ENCODE peak calls at places on chromosomes 3 and 15, in six cellular contexts. One of them, this sample, is unnamed.

GRCh38 chr3:38583688-38584087 is 65.8 kb downstream of the SCN5A start:
- DNase-seq in AG04450: no peak
- DNase-seq in mucosa of descending colon: no peak
- DNase-seq in endodermal cell: no peak
- DNase-seq in fibroblast of pulmonary artery: no peak
- DNase-seq in AG04449: no peak
- DNase-seq in this sample: no peak

GRCh38 chr15:84702961-84703482 is 12.9 kb downstream of the SEC11A start:
- DNase-seq in AG04450: no peak
- DNase-seq in mucosa of descending colon: peak
- DNase-seq in endodermal cell: no peak
- DNase-seq in fibroblast of pulmonary artery: peak
- DNase-seq in AG04449: no peak
- DNase-seq in this sample: no peak

GRCh38 chr3:50246517-50246954 is 10.5 kb downstream of the GNAI2 start:
- DNase-seq in AG04450: no peak
- DNase-seq in mucosa of descending colon: peak
- DNase-seq in endodermal cell: peak
- DNase-seq in fibroblast of pulmonary artery: peak
- DNase-seq in AG04449: peak
- DNase-seq in this sample: no peak

GRCh38 chr3:127555108-127555507 is 35.4 kb downstream of the TPRA1 start:
- DNase-seq in AG04450: no peak
- DNase-seq in mucosa of descending colon: no peak
- DNase-seq in endodermal cell: no peak
- DNase-seq in fibroblast of pulmonary artery: no peak
- DNase-seq in AG04449: no peak
- DNase-seq in this sample: no peak

GRCh38 chr3:100581650-100582049 is 27.8 kb upstream of the ADGRG7 start:
- DNase-seq in AG04450: no peak
- DNase-seq in mucosa of descending colon: no peak
- DNase-seq in endodermal cell: no peak
- DNase-seq in fibroblast of pulmonary artery: no peak
- DNase-seq in AG04449: no peak
- DNase-seq in this sample: no peak

GRCh38 chr3:151816091-151816604 is 2.2 kb downstream of the AADAC start:
- DNase-seq in AG04450: peak
- DNase-seq in mucosa of descending colon: peak
- DNase-seq in endodermal cell: peak
- DNase-seq in fibroblast of pulmonary artery: peak
- DNase-seq in AG04449: peak
- DNase-seq in this sample: no peak

GRCh38 chr3:81726735-81727134 is 34.7 kb downstream of the GBE1 start:
- DNase-seq in AG04450: no peak
- DNase-seq in mucosa of descending colon: no peak
- DNase-seq in endodermal cell: no peak
- DNase-seq in fibroblast of pulmonary artery: peak
- DNase-seq in AG04449: no peak
- DNase-seq in this sample: no peak

GRCh38 chr3:196969001-196969659 is 497 bp upstream of the PIGZ start:
- DNase-seq in AG04450: no peak
- DNase-seq in mucosa of descending colon: no peak
- DNase-seq in endodermal cell: peak
- DNase-seq in fibroblast of pulmonary artery: no peak
- DNase-seq in AG04449: no peak
- DNase-seq in this sample: no peak

GRCh38 chr3:3023106-3023505 is 87.1 kb downstream of the IL5RA start:
- DNase-seq in AG04450: no peak
- DNase-seq in mucosa of descending colon: no peak
- DNase-seq in endodermal cell: no peak
- DNase-seq in fibroblast of pulmonary artery: no peak
- DNase-seq in AG04449: no peak
- DNase-seq in this sample: no peak

GRCh38 chr3:172929451-172929850 is 178.9 kb downstream of the ECT2 start:
- DNase-seq in AG04450: no peak
- DNase-seq in mucosa of descending colon: no peak
- DNase-seq in endodermal cell: no peak
- DNase-seq in fibroblast of pulmonary artery: no peak
- DNase-seq in AG04449: no peak
- DNase-seq in this sample: no peak

GRCh38 chr15:27492021-27492621 is 521.1 kb downstream of the GABRG3 start:
- DNase-seq in AG04450: no peak
- DNase-seq in mucosa of descending colon: no peak
- DNase-seq in endodermal cell: no peak
- DNase-seq in fibroblast of pulmonary artery: no peak
- DNase-seq in AG04449: no peak
- DNase-seq in this sample: no peak

GRCh38 chr3:33236005-33236404 is 17.4 kb upstream of the SUSD5 start:
- DNase-seq in AG04450: no peak
- DNase-seq in mucosa of descending colon: no peak
- DNase-seq in endodermal cell: no peak
- DNase-seq in fibroblast of pulmonary artery: no peak
- DNase-seq in AG04449: no peak
- DNase-seq in this sample: no peak

GRCh38 chr3:115275897-115276296 is 128.8 kb upstream of the ZBTB20 start:
- DNase-seq in AG04450: no peak
- DNase-seq in mucosa of descending colon: no peak
- DNase-seq in endodermal cell: no peak
- DNase-seq in fibroblast of pulmonary artery: peak
- DNase-seq in AG04449: no peak
- DNase-seq in this sample: no peak

GRCh38 chr3:2851356-2851755 is 258.8 kb downstream of the IL5RA start:
- DNase-seq in AG04450: no peak
- DNase-seq in mucosa of descending colon: peak
- DNase-seq in endodermal cell: no peak
- DNase-seq in fibroblast of pulmonary artery: no peak
- DNase-seq in AG04449: no peak
- DNase-seq in this sample: peak

GRCh38 chr15:43511012-43511885 is 6.2 kb upstream of the MAP1A start:
- DNase-seq in AG04450: no peak
- DNase-seq in mucosa of descending colon: peak
- DNase-seq in endodermal cell: peak
- DNase-seq in fibroblast of pulmonary artery: peak
- DNase-seq in AG04449: no peak
- DNase-seq in this sample: no peak

GRCh38 chr15:68234060-68234459 is 4.5 kb upstream of the CLN6 start:
- DNase-seq in AG04450: no peak
- DNase-seq in mucosa of descending colon: no peak
- DNase-seq in endodermal cell: peak
- DNase-seq in fibroblast of pulmonary artery: no peak
- DNase-seq in AG04449: no peak
- DNase-seq in this sample: no peak

GRCh38 chr15:96339662-96340347 is 9.3 kb downstream of the NR2F2 start:
- DNase-seq in AG04450: no peak
- DNase-seq in mucosa of descending colon: peak
- DNase-seq in endodermal cell: no peak
- DNase-seq in fibroblast of pulmonary artery: peak
- DNase-seq in AG04449: no peak
- DNase-seq in this sample: no peak

GRCh38 chr15:79170256-79170664 is 79.7 kb upstream of the RASGRF1 start:
- DNase-seq in AG04450: no peak
- DNase-seq in mucosa of descending colon: no peak
- DNase-seq in endodermal cell: no peak
- DNase-seq in fibroblast of pulmonary artery: peak
- DNase-seq in AG04449: no peak
- DNase-seq in this sample: peak

GRCh38 chr3:16478516-16478915 is 35.0 kb downstream of the RFTN1 start:
- DNase-seq in AG04450: peak
- DNase-seq in mucosa of descending colon: no peak
- DNase-seq in endodermal cell: no peak
- DNase-seq in fibroblast of pulmonary artery: peak
- DNase-seq in AG04449: peak
- DNase-seq in this sample: no peak

GRCh38 chr3:139517321-139517720 is 22.2 kb downstream of the RBP1 start:
- DNase-seq in AG04450: no peak
- DNase-seq in mucosa of descending colon: no peak
- DNase-seq in endodermal cell: no peak
- DNase-seq in fibroblast of pulmonary artery: no peak
- DNase-seq in AG04449: no peak
- DNase-seq in this sample: no peak

GRCh38 chr3:95715137-95715536 is 1099.3 kb upstream of the EPHA6 start:
- DNase-seq in AG04450: no peak
- DNase-seq in mucosa of descending colon: no peak
- DNase-seq in endodermal cell: no peak
- DNase-seq in fibroblast of pulmonary artery: no peak
- DNase-seq in AG04449: no peak
- DNase-seq in this sample: no peak

GRCh38 chr15:20340331-20340811 is 201.2 kb downstream of the GOLGA6L6 start:
- DNase-seq in AG04450: no peak
- DNase-seq in mucosa of descending colon: no peak
- DNase-seq in endodermal cell: peak
- DNase-seq in fibroblast of pulmonary artery: peak
- DNase-seq in AG04449: no peak
- DNase-seq in this sample: no peak

GRCh38 chr3:4949004-4949403 is 30.2 kb upstream of the BHLHE40 start:
- DNase-seq in AG04450: no peak
- DNase-seq in mucosa of descending colon: no peak
- DNase-seq in endodermal cell: no peak
- DNase-seq in fibroblast of pulmonary artery: no peak
- DNase-seq in AG04449: no peak
- DNase-seq in this sample: no peak

GRCh38 chr3:31882431-31882830 is 98.6 kb downstream of the OSBPL10 start:
- DNase-seq in AG04450: no peak
- DNase-seq in mucosa of descending colon: peak
- DNase-seq in endodermal cell: no peak
- DNase-seq in fibroblast of pulmonary artery: no peak
- DNase-seq in AG04449: no peak
- DNase-seq in this sample: no peak

GRCh38 chr15:61226313-61227250 is 2.5 kb downstream of the RORA start:
- DNase-seq in AG04450: no peak
- DNase-seq in mucosa of descending colon: no peak
- DNase-seq in endodermal cell: no peak
- DNase-seq in fibroblast of pulmonary artery: no peak
- DNase-seq in AG04449: no peak
- DNase-seq in this sample: no peak

DNA sequence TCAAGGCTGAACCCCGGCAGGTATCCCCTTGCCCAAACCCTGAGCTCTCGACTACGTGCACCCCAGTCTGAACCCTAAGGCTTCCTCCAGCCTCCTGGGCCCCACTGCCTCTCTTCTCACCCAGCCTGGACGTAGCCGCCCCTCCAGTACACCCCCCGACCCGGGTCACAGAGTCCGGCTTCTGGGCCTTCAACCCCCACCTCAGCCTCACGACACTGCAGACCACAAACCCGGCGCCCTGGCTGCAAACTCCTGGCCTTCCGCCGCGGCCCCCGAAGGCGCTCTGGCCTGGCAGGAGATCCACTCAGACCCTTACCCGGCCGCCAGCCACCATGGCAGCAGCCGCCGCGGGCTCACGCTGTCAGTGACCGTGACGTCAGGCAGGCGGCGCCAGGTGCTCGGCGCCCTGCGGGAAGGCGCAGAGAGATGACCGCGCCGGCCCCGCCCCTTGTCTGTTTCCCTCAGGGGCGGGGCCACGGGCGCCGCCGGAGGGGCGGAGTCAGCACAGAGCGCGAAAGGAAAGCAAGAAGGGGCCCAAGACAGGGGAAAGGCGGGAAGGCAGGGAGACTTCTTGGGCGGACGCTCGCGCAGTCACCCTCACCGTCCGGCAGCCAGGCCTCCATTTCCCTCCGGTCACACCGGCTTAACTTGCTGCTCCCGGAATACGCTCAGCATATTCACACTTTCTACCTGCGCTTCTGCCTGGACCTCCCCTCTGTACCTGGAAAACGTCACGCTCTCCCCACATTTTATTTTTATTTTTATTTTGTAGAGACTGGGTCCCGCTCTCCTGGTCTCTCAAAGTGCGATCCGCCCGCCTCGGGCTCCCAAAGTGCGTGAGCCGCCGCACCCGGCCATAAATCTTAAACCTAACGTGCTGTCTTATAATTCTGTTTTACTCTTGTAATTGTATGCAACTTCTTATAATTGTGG is at the start of gene RMDN3:
- DNase-seq in AG04450: peak
- DNase-seq in mucosa of descending colon: peak
- DNase-seq in endodermal cell: peak
- DNase-seq in fibroblast of pulmonary artery: peak
- DNase-seq in AG04449: no peak
- DNase-seq in this sample: no peak
- TF ChIP-seq CTCF in AG04450: no peak
- TF ChIP-seq CTCF in mucosa of descending colon: no peak
- TF ChIP-seq CTCF in endodermal cell: no peak
- TF ChIP-seq CTCF in fibroblast of pulmonary artery: no peak
- TF ChIP-seq CTCF in AG04449: no peak
- TF ChIP-seq CTCF in this sample: no peak

GRCh38 chr3:13657660-13658435 is 108.9 kb downstream of the FBLN2 start:
- DNase-seq in AG04450: no peak
- DNase-seq in mucosa of descending colon: peak
- DNase-seq in endodermal cell: peak
- DNase-seq in fibroblast of pulmonary artery: peak
- DNase-seq in AG04449: no peak
- DNase-seq in this sample: no peak
- H3K4me3 ChIP-seq in AG04450: peak
- H3K4me3 ChIP-seq in mucosa of descending colon: no peak
- H3K4me3 ChIP-seq in endodermal cell: no peak
- H3K4me3 ChIP-seq in fibroblast of pulmonary artery: no peak
- H3K4me3 ChIP-seq in AG04449: no peak
- H3K4me3 ChIP-seq in this sample: no peak

DNA sequence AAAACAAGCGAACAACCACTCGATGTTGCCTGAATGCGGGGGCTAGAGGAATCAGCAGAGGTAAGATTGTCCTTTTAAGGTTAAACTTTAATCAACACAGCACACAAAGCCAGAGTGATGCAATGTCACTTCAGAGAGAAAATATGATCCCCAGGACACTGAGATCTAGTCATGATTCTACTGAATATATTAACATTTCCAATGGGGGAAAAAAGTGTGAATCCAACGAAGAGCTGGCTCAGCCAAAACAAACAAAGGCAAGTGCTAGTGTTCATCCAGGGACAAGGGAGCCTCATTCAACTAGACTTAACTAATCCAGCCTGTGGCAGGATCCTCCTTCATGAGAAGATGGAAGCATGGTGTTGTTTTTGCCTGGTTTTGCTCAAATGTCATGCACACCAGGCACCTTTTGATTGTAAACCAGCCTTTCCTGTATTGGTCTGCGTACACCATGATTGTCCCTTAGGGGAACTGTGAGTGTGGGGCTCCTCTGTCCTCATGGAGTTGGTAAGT is 35.8 kb downstream of the SCG5 start:
- DNase-seq in AG04450: no peak
- DNase-seq in mucosa of descending colon: no peak
- DNase-seq in endodermal cell: no peak
- DNase-seq in fibroblast of pulmonary artery: no peak
- DNase-seq in AG04449: no peak
- DNase-seq in this sample: no peak
- TF ChIP-seq CTCF in AG04450: no peak
- TF ChIP-seq CTCF in mucosa of descending colon: no peak
- TF ChIP-seq CTCF in endodermal cell: no peak
- TF ChIP-seq CTCF in fibroblast of pulmonary artery: no peak
- TF ChIP-seq CTCF in AG04449: no peak
- TF ChIP-seq CTCF in this sample: no peak

GRCh38 chr3:190318666-190319065 is 3.6 kb downstream of the CLDN1 start:
- DNase-seq in AG04450: no peak
- DNase-seq in mucosa of descending colon: no peak
- DNase-seq in endodermal cell: no peak
- DNase-seq in fibroblast of pulmonary artery: no peak
- DNase-seq in AG04449: no peak
- DNase-seq in this sample: no peak
- H3K4me3 ChIP-seq in AG04450: no peak
- H3K4me3 ChIP-seq in mucosa of descending colon: no peak
- H3K4me3 ChIP-seq in endodermal cell: peak
- H3K4me3 ChIP-seq in fibroblast of pulmonary artery: no peak
- H3K4me3 ChIP-seq in AG04449: no peak
- H3K4me3 ChIP-seq in this sample: peak